ENCODE peak calls at places on chromosome 1, in nine cellular contexts. One of them, this sample, is unnamed. For H3K36me3, the result is how much of the 10 kb centered on the place peaks cover.

GRCh38 chr1:204104331-204105222 is 31.7 kb downstream of the SOX13 start:
- DNase-seq in WERI-Rb-1: no peak
- DNase-seq in heart right ventricle: peak
- DNase-seq in pancreas: no peak
- DNase-seq in lung: no peak
- DNase-seq in esophagus squamous epithelium: no peak
- DNase-seq in right atrium auricular region: no peak
- DNase-seq in A673: peak
- DNase-seq in left lung: no peak
- DNase-seq in this sample: no peak

GRCh38 chr1:33657833-33658232 is 185.4 kb downstream of the ZSCAN20 start:
- DNase-seq in WERI-Rb-1: no peak
- DNase-seq in heart right ventricle: peak
- DNase-seq in pancreas: no peak
- DNase-seq in lung: no peak
- DNase-seq in esophagus squamous epithelium: no peak
- DNase-seq in right atrium auricular region: no peak
- DNase-seq in A673: no peak
- DNase-seq in left lung: no peak
- DNase-seq in this sample: no peak

GRCh38 chr1:183859865-183860264 is 54.9 kb downstream of the RGL1 start:
- DNase-seq in WERI-Rb-1: no peak
- DNase-seq in heart right ventricle: no peak
- DNase-seq in pancreas: no peak
- DNase-seq in lung: no peak
- DNase-seq in esophagus squamous epithelium: no peak
- DNase-seq in right atrium auricular region: no peak
- DNase-seq in A673: no peak
- DNase-seq in left lung: no peak
- DNase-seq in this sample: no peak

GRCh38 chr1:92858564-92859399 is 26.9 kb downstream of the RPL5 start:
- DNase-seq in WERI-Rb-1: peak
- DNase-seq in heart right ventricle: no peak
- DNase-seq in pancreas: no peak
- DNase-seq in lung: peak
- DNase-seq in esophagus squamous epithelium: no peak
- DNase-seq in right atrium auricular region: no peak
- DNase-seq in A673: peak
- DNase-seq in left lung: no peak
- DNase-seq in this sample: peak

GRCh38 chr1:32321712-32322291 is 14.2 kb downstream of the MARCKSL1 start:
- DNase-seq in WERI-Rb-1: no peak
- DNase-seq in heart right ventricle: no peak
- DNase-seq in pancreas: peak
- DNase-seq in lung: no peak
- DNase-seq in esophagus squamous epithelium: no peak
- DNase-seq in right atrium auricular region: no peak
- DNase-seq in A673: no peak
- DNase-seq in left lung: no peak
- DNase-seq in this sample: no peak

GRCh38 chr1:196477262-196477661 is 131.0 kb downstream of the KCNT2 start:
- DNase-seq in WERI-Rb-1: no peak
- DNase-seq in heart right ventricle: no peak
- DNase-seq in pancreas: no peak
- DNase-seq in lung: no peak
- DNase-seq in esophagus squamous epithelium: no peak
- DNase-seq in right atrium auricular region: no peak
- DNase-seq in A673: no peak
- DNase-seq in left lung: no peak
- DNase-seq in this sample: no peak

GRCh38 chr1:237478842-237479241 is 411.9 kb downstream of the ZP4 start:
- DNase-seq in WERI-Rb-1: no peak
- DNase-seq in heart right ventricle: no peak
- DNase-seq in pancreas: no peak
- DNase-seq in lung: no peak
- DNase-seq in esophagus squamous epithelium: no peak
- DNase-seq in right atrium auricular region: no peak
- DNase-seq in A673: no peak
- DNase-seq in left lung: no peak
- DNase-seq in this sample: no peak

GRCh38 chr1:155285063-155285462 is 7.8 kb downstream of the HCN3 start:
- DNase-seq in WERI-Rb-1: no peak
- DNase-seq in heart right ventricle: no peak
- DNase-seq in pancreas: no peak
- DNase-seq in lung: no peak
- DNase-seq in esophagus squamous epithelium: no peak
- DNase-seq in right atrium auricular region: no peak
- DNase-seq in A673: no peak
- DNase-seq in left lung: no peak
- DNase-seq in this sample: no peak

GRCh38 chr1:55321947-55322346 is 106.8 kb upstream of the USP24 start:
- DNase-seq in WERI-Rb-1: no peak
- DNase-seq in heart right ventricle: no peak
- DNase-seq in pancreas: no peak
- DNase-seq in lung: no peak
- DNase-seq in esophagus squamous epithelium: no peak
- DNase-seq in right atrium auricular region: no peak
- DNase-seq in A673: no peak
- DNase-seq in left lung: no peak
- DNase-seq in this sample: no peak

GRCh38 chr1:59379028-59379728 is 82.3 kb downstream of the FGGY start:
- DNase-seq in WERI-Rb-1: no peak
- DNase-seq in heart right ventricle: no peak
- DNase-seq in pancreas: no peak
- DNase-seq in lung: no peak
- DNase-seq in esophagus squamous epithelium: no peak
- DNase-seq in right atrium auricular region: no peak
- DNase-seq in A673: no peak
- DNase-seq in left lung: no peak
- DNase-seq in this sample: no peak

GRCh38 chr1:17485280-17485679 is 45.8 kb upstream of the RCC2 start:
- DNase-seq in WERI-Rb-1: peak
- DNase-seq in heart right ventricle: no peak
- DNase-seq in pancreas: no peak
- DNase-seq in lung: no peak
- DNase-seq in esophagus squamous epithelium: no peak
- DNase-seq in right atrium auricular region: no peak
- DNase-seq in A673: peak
- DNase-seq in left lung: no peak
- DNase-seq in this sample: no peak

GRCh38 chr1:47780469-47780995 is 216.7 kb downstream of the TRABD2B start:
- DNase-seq in WERI-Rb-1: no peak
- DNase-seq in heart right ventricle: no peak
- DNase-seq in pancreas: no peak
- DNase-seq in lung: no peak
- DNase-seq in esophagus squamous epithelium: no peak
- DNase-seq in right atrium auricular region: no peak
- DNase-seq in A673: no peak
- DNase-seq in left lung: no peak
- DNase-seq in this sample: no peak

GRCh38 chr1:208179303-208179702 is 64.9 kb downstream of the PLXNA2 start:
- DNase-seq in WERI-Rb-1: no peak
- DNase-seq in heart right ventricle: no peak
- DNase-seq in pancreas: no peak
- DNase-seq in lung: peak
- DNase-seq in esophagus squamous epithelium: no peak
- DNase-seq in right atrium auricular region: no peak
- DNase-seq in A673: no peak
- DNase-seq in left lung: peak
- DNase-seq in this sample: no peak

GRCh38 chr1:180926164-180926981 is 13.7 kb downstream of the KIAA1614 start:
- DNase-seq in WERI-Rb-1: peak
- DNase-seq in heart right ventricle: peak
- DNase-seq in pancreas: peak
- DNase-seq in lung: no peak
- DNase-seq in esophagus squamous epithelium: no peak
- DNase-seq in right atrium auricular region: no peak
- DNase-seq in A673: peak
- DNase-seq in left lung: no peak
- DNase-seq in this sample: no peak

GRCh38 chr1:225961659-225962439 is 20.8 kb upstream of the LEFTY2 start:
- DNase-seq in WERI-Rb-1: no peak
- DNase-seq in heart right ventricle: no peak
- DNase-seq in pancreas: no peak
- DNase-seq in lung: no peak
- DNase-seq in esophagus squamous epithelium: no peak
- DNase-seq in right atrium auricular region: no peak
- DNase-seq in A673: no peak
- DNase-seq in left lung: no peak
- DNase-seq in this sample: no peak

GRCh38 chr1:59814180-59814900 is 409 bp upstream of the HOOK1 start:
- DNase-seq in WERI-Rb-1: peak
- DNase-seq in heart right ventricle: peak
- DNase-seq in pancreas: peak
- DNase-seq in lung: peak
- DNase-seq in esophagus squamous epithelium: peak
- DNase-seq in right atrium auricular region: peak
- DNase-seq in A673: peak
- DNase-seq in left lung: peak
- DNase-seq in this sample: peak

GRCh38 chr1:52927219-52928082 is at the start of gene SCP2:
- DNase-seq in WERI-Rb-1: no peak
- DNase-seq in heart right ventricle: peak
- DNase-seq in pancreas: peak
- DNase-seq in lung: peak
- DNase-seq in esophagus squamous epithelium: no peak
- DNase-seq in right atrium auricular region: peak
- DNase-seq in A673: peak
- DNase-seq in left lung: peak
- DNase-seq in this sample: peak

GRCh38 chr1:50427818-50428779 is 4.9 kb upstream of the DMRTA2 start:
- DNase-seq in WERI-Rb-1: no peak
- DNase-seq in heart right ventricle: no peak
- DNase-seq in pancreas: no peak
- DNase-seq in lung: no peak
- DNase-seq in esophagus squamous epithelium: no peak
- DNase-seq in right atrium auricular region: no peak
- DNase-seq in A673: no peak
- DNase-seq in left lung: no peak
- DNase-seq in this sample: no peak

GRCh38 chr1:42658880-42659337 is 686 bp downstream of the PPIH start:
- DNase-seq in WERI-Rb-1: no peak
- DNase-seq in heart right ventricle: no peak
- DNase-seq in pancreas: no peak
- DNase-seq in lung: no peak
- DNase-seq in esophagus squamous epithelium: no peak
- DNase-seq in right atrium auricular region: no peak
- DNase-seq in A673: no peak
- DNase-seq in left lung: no peak
- DNase-seq in this sample: no peak

GRCh38 chr1:215277537-215277936 is 195.0 kb downstream of the KCNK2 start:
- DNase-seq in WERI-Rb-1: no peak
- DNase-seq in heart right ventricle: no peak
- DNase-seq in pancreas: no peak
- DNase-seq in lung: no peak
- DNase-seq in esophagus squamous epithelium: no peak
- DNase-seq in right atrium auricular region: no peak
- DNase-seq in A673: no peak
- DNase-seq in left lung: no peak
- DNase-seq in this sample: no peak

GRCh38 chr1:92711473-92712165 is 73.3 kb downstream of the EVI5 start:
- DNase-seq in WERI-Rb-1: peak
- DNase-seq in heart right ventricle: no peak
- DNase-seq in pancreas: no peak
- DNase-seq in lung: no peak
- DNase-seq in esophagus squamous epithelium: no peak
- DNase-seq in right atrium auricular region: no peak
- DNase-seq in A673: peak
- DNase-seq in left lung: no peak
- DNase-seq in this sample: no peak

GRCh38 chr1:84492726-84493125 is 13.5 kb upstream of the SPATA1 start:
- DNase-seq in WERI-Rb-1: peak
- DNase-seq in heart right ventricle: no peak
- DNase-seq in pancreas: no peak
- DNase-seq in lung: no peak
- DNase-seq in esophagus squamous epithelium: no peak
- DNase-seq in right atrium auricular region: no peak
- DNase-seq in A673: no peak
- DNase-seq in left lung: no peak
- DNase-seq in this sample: no peak
- H3K36me3 ChIP-seq in WERI-Rb-1: under half
- H3K36me3 ChIP-seq in heart right ventricle: half or more
- H3K36me3 ChIP-seq in pancreas: under half
- H3K36me3 ChIP-seq in lung: under half
- H3K36me3 ChIP-seq in esophagus squamous epithelium: half or more
- H3K36me3 ChIP-seq in right atrium auricular region: half or more
- H3K36me3 ChIP-seq in A673: half or more
- H3K36me3 ChIP-seq in left lung: under half
- H3K36me3 ChIP-seq in this sample: under half

GRCh38 chr1:243851765-243852164 is 1.7 kb upstream of the AKT3 start:
- DNase-seq in WERI-Rb-1: no peak
- DNase-seq in heart right ventricle: no peak
- DNase-seq in pancreas: no peak
- DNase-seq in lung: no peak
- DNase-seq in esophagus squamous epithelium: no peak
- DNase-seq in right atrium auricular region: no peak
- DNase-seq in A673: no peak
- DNase-seq in left lung: no peak
- DNase-seq in this sample: no peak
- H3K4me3 ChIP-seq in WERI-Rb-1: peak
- H3K4me3 ChIP-seq in heart right ventricle: no peak
- H3K4me3 ChIP-seq in pancreas: no peak
- H3K4me3 ChIP-seq in lung: no peak
- H3K4me3 ChIP-seq in esophagus squamous epithelium: no peak
- H3K4me3 ChIP-seq in right atrium auricular region: no peak
- H3K4me3 ChIP-seq in A673: peak
- H3K4me3 ChIP-seq in left lung: no peak
- H3K4me3 ChIP-seq in this sample: peak

DNA sequence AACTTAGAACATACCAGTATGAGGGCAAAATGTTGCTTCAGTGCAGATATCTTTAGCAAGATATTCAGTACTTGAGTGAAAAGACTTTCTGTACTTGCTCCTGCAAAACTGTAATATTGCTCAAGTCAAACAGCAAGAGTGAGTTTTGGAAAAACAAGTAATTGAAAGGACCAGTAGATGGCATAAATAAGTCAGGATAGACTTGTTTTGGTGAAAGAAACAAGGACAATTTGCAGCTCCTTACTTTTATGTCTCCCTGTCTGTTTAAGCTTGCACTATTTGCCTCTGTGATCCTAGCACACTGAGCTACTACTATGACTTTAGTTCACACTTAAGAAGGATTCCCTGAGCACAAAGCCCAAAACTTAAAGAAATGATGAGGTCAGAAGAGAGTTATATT is 39.1 kb downstream of the IFI44 start:
- DNase-seq in WERI-Rb-1: no peak
- DNase-seq in heart right ventricle: no peak
- DNase-seq in pancreas: no peak
- DNase-seq in lung: no peak
- DNase-seq in esophagus squamous epithelium: no peak
- DNase-seq in right atrium auricular region: no peak
- DNase-seq in A673: peak
- DNase-seq in left lung: no peak
- DNase-seq in this sample: no peak
- TF ChIP-seq CTCF in WERI-Rb-1: no peak
- TF ChIP-seq CTCF in heart right ventricle: peak
- TF ChIP-seq CTCF in pancreas: no peak
- TF ChIP-seq CTCF in lung: no peak
- TF ChIP-seq CTCF in esophagus squamous epithelium: no peak
- TF ChIP-seq CTCF in right atrium auricular region: no peak
- TF ChIP-seq CTCF in A673: peak
- TF ChIP-seq CTCF in left lung: no peak
- TF ChIP-seq CTCF in this sample: no peak

GRCh38 chr1:19079983-19080472 is 123.6 kb upstream of the IFFO2 start:
- DNase-seq in WERI-Rb-1: no peak
- DNase-seq in heart right ventricle: no peak
- DNase-seq in pancreas: no peak
- DNase-seq in lung: no peak
- DNase-seq in esophagus squamous epithelium: no peak
- DNase-seq in right atrium auricular region: no peak
- DNase-seq in A673: no peak
- DNase-seq in left lung: no peak
- DNase-seq in this sample: no peak
- H3K36me3 ChIP-seq in WERI-Rb-1: half or more
- H3K36me3 ChIP-seq in heart right ventricle: half or more
- H3K36me3 ChIP-seq in pancreas: under half
- H3K36me3 ChIP-seq in lung: under half
- H3K36me3 ChIP-seq in esophagus squamous epithelium: half or more
- H3K36me3 ChIP-seq in right atrium auricular region: half or more
- H3K36me3 ChIP-seq in A673: half or more
- H3K36me3 ChIP-seq in left lung: under half
- H3K36me3 ChIP-seq in this sample: half or more